ENCODE peak calls at places on chromosomes 16 and 17, in six cellular contexts. One of them, this sample, is unnamed.

GRCh38 chr17:5921919-5922318 is 148.3 kb upstream of the WSCD1 start:
- DNase-seq in RWPE1: peak
- DNase-seq in pancreas: no peak
- DNase-seq in CD4-positive, alpha-beta memory T cell: no peak
- DNase-seq in neural progenitor cell: no peak
- DNase-seq in stomach: no peak
- DNase-seq in this sample: no peak

GRCh38 chr17:33786478-33786877 is 468.6 kb upstream of the CCL2 start:
- DNase-seq in RWPE1: no peak
- DNase-seq in neural progenitor cell: no peak
- DNase-seq in pancreas: no peak
- DNase-seq in stomach: no peak
- DNase-seq in CD4-positive, alpha-beta memory T cell: no peak
- DNase-seq in this sample: no peak

GRCh38 chr17:19987897-19988296 is 10.3 kb upstream of the AKAP10 start:
- DNase-seq in neural progenitor cell: no peak
- DNase-seq in RWPE1: no peak
- DNase-seq in stomach: no peak
- DNase-seq in pancreas: no peak
- DNase-seq in CD4-positive, alpha-beta memory T cell: no peak
- DNase-seq in this sample: no peak

GRCh38 chr17:4708436-4708835 is 2.0 kb upstream of the ARRB2 start:
- DNase-seq in neural progenitor cell: peak
- DNase-seq in CD4-positive, alpha-beta memory T cell: peak
- DNase-seq in pancreas: no peak
- DNase-seq in stomach: no peak
- DNase-seq in RWPE1: no peak
- DNase-seq in this sample: no peak

GRCh38 chr16:86901483-86901882 is 323.1 kb downstream of the FOXL1 start:
- DNase-seq in neural progenitor cell: no peak
- DNase-seq in RWPE1: peak
- DNase-seq in pancreas: peak
- DNase-seq in stomach: no peak
- DNase-seq in CD4-positive, alpha-beta memory T cell: no peak
- DNase-seq in this sample: no peak

GRCh38 chr16:66211651-66212050 is 154.8 kb upstream of the CDH5 start:
- DNase-seq in RWPE1: no peak
- DNase-seq in CD4-positive, alpha-beta memory T cell: no peak
- DNase-seq in stomach: no peak
- DNase-seq in pancreas: no peak
- DNase-seq in neural progenitor cell: no peak
- DNase-seq in this sample: no peak

GRCh38 chr16:79437764-79438728 is 162.5 kb downstream of the MAF start:
- DNase-seq in CD4-positive, alpha-beta memory T cell: no peak
- DNase-seq in RWPE1: no peak
- DNase-seq in neural progenitor cell: peak
- DNase-seq in stomach: no peak
- DNase-seq in pancreas: peak
- DNase-seq in this sample: peak

GRCh38 chr17:16652847-16653366 is 743 bp downstream of the ZNF624 start:
- DNase-seq in neural progenitor cell: no peak
- DNase-seq in pancreas: no peak
- DNase-seq in RWPE1: no peak
- DNase-seq in stomach: no peak
- DNase-seq in CD4-positive, alpha-beta memory T cell: no peak
- DNase-seq in this sample: no peak

DNA sequence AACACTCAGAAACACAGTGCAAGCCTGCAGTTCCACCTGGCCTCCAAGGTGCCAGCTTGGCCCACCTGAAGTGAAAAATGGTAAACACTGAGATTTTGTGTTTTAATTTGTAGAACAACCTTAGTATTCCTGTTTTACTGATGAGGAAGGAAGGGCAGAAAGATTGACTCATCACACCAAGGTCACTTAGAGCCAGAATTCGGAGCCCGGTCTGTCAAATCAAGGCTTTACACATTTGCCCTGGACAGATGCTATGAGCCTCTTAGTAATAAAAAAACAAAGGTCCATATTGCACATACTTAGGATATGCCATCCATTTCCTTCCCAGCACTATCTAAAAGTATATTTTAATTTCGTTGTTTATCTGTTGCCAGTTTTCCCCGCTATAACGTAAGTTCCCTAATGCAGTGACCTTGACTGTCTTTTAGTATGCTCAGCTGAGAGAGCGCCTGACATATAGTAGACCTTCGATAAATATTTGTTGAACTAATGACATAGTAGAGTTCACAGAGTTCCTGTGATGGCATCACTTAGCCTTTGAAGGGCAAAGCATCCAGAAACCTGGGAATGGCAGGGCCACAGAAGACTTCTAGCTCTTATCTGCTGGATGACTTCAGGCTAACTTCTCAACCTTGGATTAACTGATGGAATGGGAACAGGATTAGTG is 7.2 kb upstream of the TBKBP1 start:
- DNase-seq in neural progenitor cell: no peak
- DNase-seq in RWPE1: no peak
- DNase-seq in stomach: no peak
- DNase-seq in CD4-positive, alpha-beta memory T cell: no peak
- DNase-seq in pancreas: no peak
- DNase-seq in this sample: no peak
- H3K27ac ChIP-seq in neural progenitor cell: peak
- H3K27ac ChIP-seq in RWPE1: no peak
- H3K27ac ChIP-seq in stomach: peak
- H3K27ac ChIP-seq in CD4-positive, alpha-beta memory T cell: no peak
- H3K27ac ChIP-seq in pancreas: no peak
- H3K27ac ChIP-seq in this sample: no peak

DNA sequence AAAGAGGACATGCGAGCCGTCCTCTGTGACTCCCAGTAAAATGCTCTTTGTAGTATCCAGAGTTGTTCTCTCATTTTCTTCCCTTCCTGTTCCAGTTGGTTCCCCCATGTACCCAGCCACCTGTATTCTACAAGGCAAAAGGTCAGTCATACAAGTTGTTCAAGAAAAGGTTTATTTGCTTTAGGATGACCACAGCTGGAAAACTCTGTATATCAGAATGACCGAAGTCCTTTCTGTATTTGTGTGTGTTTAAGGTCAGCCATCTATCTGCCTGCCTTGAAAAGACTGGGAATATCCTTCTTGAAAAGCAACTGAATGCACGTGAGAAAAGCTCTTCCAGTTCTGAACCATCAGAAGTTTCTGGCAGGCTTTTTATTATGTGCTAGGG is 8.4 kb downstream of the CCL16 start:
- DNase-seq in RWPE1: no peak
- DNase-seq in neural progenitor cell: no peak
- DNase-seq in pancreas: no peak
- DNase-seq in stomach: no peak
- DNase-seq in CD4-positive, alpha-beta memory T cell: no peak
- DNase-seq in this sample: no peak
- H3K27ac ChIP-seq in RWPE1: no peak
- H3K27ac ChIP-seq in neural progenitor cell: no peak
- H3K27ac ChIP-seq in pancreas: no peak
- H3K27ac ChIP-seq in stomach: no peak
- H3K27ac ChIP-seq in CD4-positive, alpha-beta memory T cell: no peak
- H3K27ac ChIP-seq in this sample: no peak

GRCh38 chr17:67401598-67402504 is 24.8 kb downstream of the PITPNC1 start:
- DNase-seq in RWPE1: no peak
- DNase-seq in pancreas: no peak
- DNase-seq in CD4-positive, alpha-beta memory T cell: no peak
- DNase-seq in stomach: no peak
- DNase-seq in neural progenitor cell: no peak
- DNase-seq in this sample: no peak
- H3K27ac ChIP-seq in RWPE1: no peak
- H3K27ac ChIP-seq in pancreas: no peak
- H3K27ac ChIP-seq in CD4-positive, alpha-beta memory T cell: no peak
- H3K27ac ChIP-seq in stomach: no peak
- H3K27ac ChIP-seq in neural progenitor cell: no peak
- H3K27ac ChIP-seq in this sample: no peak

GRCh38 chr17:59356543-59357218 is 25.2 kb downstream of the YPEL2 start:
- DNase-seq in pancreas: no peak
- DNase-seq in neural progenitor cell: no peak
- DNase-seq in RWPE1: no peak
- DNase-seq in CD4-positive, alpha-beta memory T cell: no peak
- DNase-seq in stomach: no peak
- DNase-seq in this sample: no peak
- H3K27ac ChIP-seq in pancreas: no peak
- H3K27ac ChIP-seq in neural progenitor cell: no peak
- H3K27ac ChIP-seq in RWPE1: no peak
- H3K27ac ChIP-seq in CD4-positive, alpha-beta memory T cell: no peak
- H3K27ac ChIP-seq in stomach: peak
- H3K27ac ChIP-seq in this sample: peak

GRCh38 chr17:45409659-45410076 is 23.0 kb downstream of the ARHGAP27 start:
- DNase-seq in stomach: no peak
- DNase-seq in neural progenitor cell: no peak
- DNase-seq in CD4-positive, alpha-beta memory T cell: no peak
- DNase-seq in RWPE1: no peak
- DNase-seq in pancreas: no peak
- DNase-seq in this sample: no peak

GRCh38 chr17:45408611-45409421 is 23.9 kb downstream of the ARHGAP27 start:
- DNase-seq in stomach: no peak
- DNase-seq in pancreas: no peak
- DNase-seq in RWPE1: no peak
- DNase-seq in CD4-positive, alpha-beta memory T cell: no peak
- DNase-seq in neural progenitor cell: no peak
- DNase-seq in this sample: no peak

GRCh38 chr17:45413498-45413923 is 19.2 kb downstream of the ARHGAP27 start:
- DNase-seq in neural progenitor cell: no peak
- DNase-seq in stomach: peak
- DNase-seq in CD4-positive, alpha-beta memory T cell: no peak
- DNase-seq in pancreas: no peak
- DNase-seq in RWPE1: no peak
- DNase-seq in this sample: no peak

GRCh38 chr17:45411348-45412105 is 21.1 kb downstream of the ARHGAP27 start:
- DNase-seq in RWPE1: no peak
- DNase-seq in pancreas: no peak
- DNase-seq in CD4-positive, alpha-beta memory T cell: no peak
- DNase-seq in neural progenitor cell: no peak
- DNase-seq in stomach: no peak
- DNase-seq in this sample: no peak

GRCh38 chr17:45410144-45411091 is 22.3 kb downstream of the ARHGAP27 start:
- DNase-seq in neural progenitor cell: no peak
- DNase-seq in RWPE1: no peak
- DNase-seq in stomach: no peak
- DNase-seq in pancreas: no peak
- DNase-seq in CD4-positive, alpha-beta memory T cell: peak
- DNase-seq in this sample: no peak
- H3K27ac ChIP-seq in neural progenitor cell: no peak
- H3K27ac ChIP-seq in RWPE1: peak
- H3K27ac ChIP-seq in stomach: peak
- H3K27ac ChIP-seq in pancreas: no peak
- H3K27ac ChIP-seq in CD4-positive, alpha-beta memory T cell: peak
- H3K27ac ChIP-seq in this sample: peak

GRCh38 chr17:40496170-40496569 is 5.3 kb downstream of the TNS4 start:
- DNase-seq in pancreas: no peak
- DNase-seq in CD4-positive, alpha-beta memory T cell: no peak
- DNase-seq in stomach: no peak
- DNase-seq in RWPE1: no peak
- DNase-seq in neural progenitor cell: no peak
- DNase-seq in this sample: no peak
- H3K27ac ChIP-seq in pancreas: no peak
- H3K27ac ChIP-seq in CD4-positive, alpha-beta memory T cell: no peak
- H3K27ac ChIP-seq in stomach: no peak
- H3K27ac ChIP-seq in RWPE1: peak
- H3K27ac ChIP-seq in neural progenitor cell: no peak
- H3K27ac ChIP-seq in this sample: no peak

GRCh38 chr16:75931970-75932369 is 205.7 kb upstream of the CPHXL start:
- DNase-seq in CD4-positive, alpha-beta memory T cell: no peak
- DNase-seq in pancreas: no peak
- DNase-seq in RWPE1: no peak
- DNase-seq in neural progenitor cell: no peak
- DNase-seq in stomach: no peak
- DNase-seq in this sample: no peak

GRCh38 chr16:75928295-75928694 is 202.0 kb upstream of the CPHXL start:
- DNase-seq in RWPE1: no peak
- DNase-seq in neural progenitor cell: no peak
- DNase-seq in stomach: no peak
- DNase-seq in CD4-positive, alpha-beta memory T cell: no peak
- DNase-seq in pancreas: no peak
- DNase-seq in this sample: no peak

GRCh38 chr16:75927824-75928223 is 201.5 kb upstream of the CPHXL start:
- DNase-seq in stomach: no peak
- DNase-seq in CD4-positive, alpha-beta memory T cell: no peak
- DNase-seq in neural progenitor cell: no peak
- DNase-seq in pancreas: no peak
- DNase-seq in RWPE1: no peak
- DNase-seq in this sample: no peak

GRCh38 chr16:75931043-75931442 is 204.8 kb upstream of the CPHXL start:
- DNase-seq in RWPE1: peak
- DNase-seq in stomach: no peak
- DNase-seq in CD4-positive, alpha-beta memory T cell: no peak
- DNase-seq in pancreas: no peak
- DNase-seq in neural progenitor cell: no peak
- DNase-seq in this sample: no peak

GRCh38 chr16:75929056-75929455 is 202.8 kb upstream of the CPHXL start:
- DNase-seq in neural progenitor cell: no peak
- DNase-seq in RWPE1: no peak
- DNase-seq in pancreas: no peak
- DNase-seq in stomach: no peak
- DNase-seq in CD4-positive, alpha-beta memory T cell: no peak
- DNase-seq in this sample: no peak
- H3K27ac ChIP-seq in neural progenitor cell: no peak
- H3K27ac ChIP-seq in RWPE1: no peak
- H3K27ac ChIP-seq in pancreas: no peak
- H3K27ac ChIP-seq in stomach: no peak
- H3K27ac ChIP-seq in CD4-positive, alpha-beta memory T cell: no peak
- H3K27ac ChIP-seq in this sample: no peak

GRCh38 chr17:43579570-43580140 is 33.5 kb upstream of the ETV4 start:
- DNase-seq in neural progenitor cell: no peak
- DNase-seq in RWPE1: peak
- DNase-seq in stomach: no peak
- DNase-seq in pancreas: no peak
- DNase-seq in CD4-positive, alpha-beta memory T cell: no peak
- DNase-seq in this sample: no peak
- H3K27ac ChIP-seq in neural progenitor cell: no peak
- H3K27ac ChIP-seq in RWPE1: peak
- H3K27ac ChIP-seq in stomach: no peak
- H3K27ac ChIP-seq in pancreas: no peak
- H3K27ac ChIP-seq in CD4-positive, alpha-beta memory T cell: no peak
- H3K27ac ChIP-seq in this sample: no peak

DNA sequence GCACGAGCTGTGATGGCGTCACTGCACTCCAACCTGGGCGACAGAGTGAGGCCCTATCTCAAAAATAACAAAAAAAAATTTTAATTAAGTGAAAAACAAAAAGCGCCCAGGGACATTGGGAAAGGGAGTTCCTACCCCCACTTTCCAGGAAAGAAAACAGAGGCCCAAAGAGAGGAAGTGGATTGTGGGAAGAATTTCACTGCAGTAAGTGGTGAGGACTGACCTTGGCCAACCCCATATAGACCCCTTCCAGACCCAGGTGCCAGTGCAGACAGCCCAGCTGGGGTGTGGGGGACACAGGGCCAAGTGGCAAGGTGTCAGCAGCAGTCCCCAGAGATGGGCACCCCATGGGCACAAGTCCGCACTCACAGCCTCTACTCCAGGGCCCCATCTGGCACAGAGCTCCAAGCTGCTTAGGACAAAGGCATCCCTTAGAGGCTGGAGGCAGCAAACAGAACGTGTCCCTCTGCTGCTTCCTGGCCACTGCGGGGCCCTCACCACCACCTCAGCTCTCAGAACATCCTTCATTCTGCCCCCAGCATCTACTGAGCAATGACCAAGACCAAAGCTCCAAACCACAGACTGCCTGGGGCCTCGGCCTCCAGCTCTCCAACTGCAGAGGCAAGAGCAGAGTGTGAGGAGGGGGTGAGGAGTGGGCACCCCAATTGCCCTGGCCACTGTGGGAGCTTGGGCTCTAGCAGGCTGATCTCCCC is 29.2 kb upstream of the KRT17 start:
- DNase-seq in CD4-positive, alpha-beta memory T cell: no peak
- DNase-seq in neural progenitor cell: no peak
- DNase-seq in pancreas: no peak
- DNase-seq in stomach: no peak
- DNase-seq in RWPE1: no peak
- DNase-seq in this sample: no peak
- H3K27ac ChIP-seq in CD4-positive, alpha-beta memory T cell: no peak
- H3K27ac ChIP-seq in neural progenitor cell: no peak
- H3K27ac ChIP-seq in pancreas: peak
- H3K27ac ChIP-seq in stomach: peak
- H3K27ac ChIP-seq in RWPE1: peak
- H3K27ac ChIP-seq in this sample: no peak

This sample was measured in substantia nigra.